ENCODE peak calls at places on chromosomes 13 and 19, in five cellular contexts. F, U, Q, X and B are unnamed samples.

GRCh38 chr13:20231839-20232555 is at the start of gene GJB6:
- DNase-seq in F (no peak), U (peak; percentile 17), Q (peak; percentile 34), X (no peak), B (peak; percentile 10)

GRCh38 chr19:49271080-49271753 is 53.8 kb downstream of the SLC6A16 start:
- DNase-seq in F (no peak), U (no peak), Q (no peak), X (no peak), B (no peak)

GRCh38 chr13:76730220-76730619 is 156.0 kb downstream of the KCTD12 start:
- DNase-seq in F (no peak), U (no peak), Q (no peak), X (no peak), B (no peak)

GRCh38 chr13:111323950-111324651 is 3.7 kb downstream of the TEX29 start:
- DNase-seq in F (no peak), U (no peak), Q (no peak), X (no peak), B (no peak)

GRCh38 chr13:43916828-43917227 is 37.1 kb downstream of the LACC1 start:
- DNase-seq in F (no peak), U (no peak), Q (no peak), X (no peak), B (peak; percentile 9)

GRCh38 chr13:93700115-93700514 is 473.5 kb downstream of the GPC6 start:
- DNase-seq in F (no peak), U (no peak), Q (no peak), X (no peak), B (no peak)

GRCh38 chr19:47511681-47512080 is 3.2 kb downstream of the NAPA start:
- DNase-seq in F (no peak), U (no peak), Q (no peak), X (no peak), B (peak; percentile 83)

GRCh38 chr19:51610576-51610975 is 19.6 kb downstream of the SIGLEC5 start:
- DNase-seq in F (no peak), U (no peak), Q (no peak), X (no peak), B (no peak)

GRCh38 chr13:95035311-95036109 is 265.7 kb downstream of the ABCC4 start:
- DNase-seq in F (no peak), U (no peak), Q (no peak), X (no peak), B (no peak)

GRCh38 chr13:96678801-96679200 is 315.5 kb downstream of the OXGR1 start:
- DNase-seq in F (no peak), U (no peak), Q (no peak), X (no peak), B (no peak)

GRCh38 chr19:4606921-4607678 is 32.2 kb upstream of the TNFAIP8L1 start:
- DNase-seq in F (no peak), U (peak; percentile 75), Q (peak; percentile 65), X (peak; percentile 91), B (no peak)

GRCh38 chr13:30186644-30187431 is 120.5 kb downstream of the KATNAL1 start:
- DNase-seq in F (no peak), U (no peak), Q (no peak), X (no peak), B (no peak)

GRCh38 chr19:47230122-47230920 is 678 bp downstream of the BBC3 start:
- DNase-seq in F (peak; percentile 81), U (no peak), Q (peak; percentile 49), X (peak; percentile 90), B (peak; percentile 72)

GRCh38 chr13:51639171-51639570 is 54.9 kb downstream of the WDFY2 start:
- DNase-seq in F (no peak), U (no peak), Q (no peak), X (no peak), B (no peak)

GRCh38 chr19:44752123-44752815 is 3.8 kb downstream of the BCL3 start:
- DNase-seq in F (no peak), U (no peak), Q (no peak), X (no peak), B (no peak)

GRCh38 chr13:45921337-45921736 is 69.8 kb upstream of the SIAH3 start:
- DNase-seq in F (no peak), U (no peak), Q (no peak), X (no peak), B (no peak)

GRCh38 chr19:9054207-9054606 is 32.7 kb upstream of the OR1M1 start:
- DNase-seq in F (no peak), U (no peak), Q (no peak), X (no peak), B (no peak)

GRCh38 chr13:98175823-98176222 is 1.2 kb downstream of the RNF113B start:
- DNase-seq in F (no peak), U (no peak), Q (no peak), X (no peak), B (no peak)

GRCh38 chr19:47608074-47608907 is 643 bp upstream of the BICRA start:
- DNase-seq in F (peak; percentile 95), U (peak; percentile 95), Q (peak; percentile 96), X (peak; percentile 99), B (peak; percentile 95)

GRCh38 chr13:45108716-45109706 is 11.3 kb upstream of the GTF2F2 start:
- DNase-seq in F (no peak), U (no peak), Q (no peak), X (peak; percentile 51), B (no peak)

GRCh38 chr19:41325947-41326706 is 16.2 kb downstream of the CCDC97 start:
- DNase-seq in F (no peak), U (no peak), Q (peak; percentile 34), X (peak; percentile 83), B (peak; percentile 64)
- H3K4me3 ChIP-seq in F (no peak overlapping the region), U (peak overlapping the region; percentile 3), Q (no peak overlapping the region), X (peak overlapping the region; percentile 18), B (peak overlapping the region; percentile 33)

GRCh38 chr13:113006660-113007059 is 37.6 kb downstream of the MCF2L start:
- DNase-seq in F (no peak), U (no peak), Q (no peak), X (no peak), B (no peak)
- H3K27me3 ChIP-seq in F (no peaks in the 10 kb centered on the region), U (no peaks in the 10 kb centered on the region), Q (no peaks in the 10 kb centered on the region), X (no peaks in the 10 kb centered on the region), B (no peaks in the 10 kb centered on the region)

GRCh38 chr19:38425222-38425809 is 703 bp downstream of the RASGRP4 start:
- DNase-seq in F (no peak), U (no peak), Q (no peak), X (no peak), B (no peak)
- H3K4me3 ChIP-seq in F (no peak overlapping the region), U (no peak overlapping the region), Q (no peak overlapping the region), X (peak overlapping the region; percentile 29), B (no peak overlapping the region)

DNA sequence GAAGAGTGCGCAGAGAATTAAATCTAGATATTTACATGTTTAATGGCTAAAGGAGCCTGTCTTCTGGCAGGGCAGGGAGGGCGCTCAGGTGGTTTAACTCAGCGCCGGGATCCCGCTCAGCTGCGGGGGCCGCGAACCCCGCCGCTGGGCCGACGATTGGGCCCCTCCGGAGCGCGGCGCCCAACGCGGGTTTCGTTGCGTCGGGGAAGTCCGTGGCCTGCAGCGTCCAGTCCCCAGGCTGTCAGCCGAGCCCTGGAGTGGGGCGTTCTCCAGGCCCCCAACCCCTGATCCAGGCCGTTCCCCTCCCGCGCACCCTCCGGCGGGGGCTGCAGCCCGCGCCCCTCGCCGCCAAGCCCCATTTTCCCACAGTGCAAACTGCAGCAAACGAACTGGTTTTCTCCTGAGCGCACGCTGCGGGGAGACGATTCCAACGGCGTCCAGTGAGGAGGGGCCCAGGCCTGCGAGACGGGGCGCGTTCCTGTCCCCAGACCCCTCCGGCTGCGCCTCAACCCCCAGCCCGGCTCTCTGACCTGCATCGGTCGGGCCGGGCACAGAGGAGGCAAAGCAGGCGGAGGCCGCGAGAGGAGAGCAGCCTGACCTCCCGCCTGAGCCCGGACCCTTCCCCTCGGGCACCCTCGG is 4.5 kb upstream of the ONECUT3 start:
- DNase-seq in F (no peak), U (no peak), Q (no peak), X (peak; percentile 25), B (no peak)
- H3K27me3 ChIP-seq in F (peaks cover 62% of the 10 kb centered on the region), U (peaks cover 90% of the 10 kb centered on the region), Q (peaks cover 99% of the 10 kb centered on the region), X (no peaks in the 10 kb centered on the region), B (peaks cover 60% of the 10 kb centered on the region)

GRCh38 chr19:33299061-33299665 is 3.2 kb downstream of the CEBPA start:
- DNase-seq in F (no peak), U (no peak), Q (no peak), X (peak; percentile 34), B (no peak)
- H3K4me3 ChIP-seq in F (no peak overlapping the region), U (no peak overlapping the region), Q (no peak overlapping the region), X (no peak overlapping the region), B (no peak overlapping the region)

DNA sequence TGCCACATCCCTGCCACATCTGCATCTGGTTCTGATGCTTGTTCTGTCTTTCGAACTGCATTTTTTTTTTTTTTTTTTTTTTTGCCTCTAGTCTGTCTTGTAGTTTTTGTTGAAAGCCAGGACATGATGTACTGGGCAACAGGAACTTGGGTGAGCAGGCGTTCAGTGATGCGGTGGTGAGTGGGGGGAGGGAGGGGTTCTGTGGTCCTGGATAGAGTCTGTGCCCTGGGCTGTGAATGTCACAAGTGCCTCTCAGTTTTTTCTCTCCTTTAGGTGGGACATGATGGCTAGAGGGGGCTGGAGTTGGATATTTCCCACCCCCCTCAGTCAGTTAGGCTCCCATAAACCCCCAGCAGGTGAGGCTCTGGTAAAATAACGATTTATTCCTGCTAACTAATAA is 3.5 kb downstream of the CEACAM4 start:
- DNase-seq in F (no peak), U (no peak), Q (no peak), X (no peak), B (no peak)
- H3K27me3 ChIP-seq in F (no peaks in the 10 kb centered on the region), U (peaks cover 73% of the 10 kb centered on the region), Q (no peaks in the 10 kb centered on the region), X (no peaks in the 10 kb centered on the region), B (no peaks in the 10 kb centered on the region)

DNA sequence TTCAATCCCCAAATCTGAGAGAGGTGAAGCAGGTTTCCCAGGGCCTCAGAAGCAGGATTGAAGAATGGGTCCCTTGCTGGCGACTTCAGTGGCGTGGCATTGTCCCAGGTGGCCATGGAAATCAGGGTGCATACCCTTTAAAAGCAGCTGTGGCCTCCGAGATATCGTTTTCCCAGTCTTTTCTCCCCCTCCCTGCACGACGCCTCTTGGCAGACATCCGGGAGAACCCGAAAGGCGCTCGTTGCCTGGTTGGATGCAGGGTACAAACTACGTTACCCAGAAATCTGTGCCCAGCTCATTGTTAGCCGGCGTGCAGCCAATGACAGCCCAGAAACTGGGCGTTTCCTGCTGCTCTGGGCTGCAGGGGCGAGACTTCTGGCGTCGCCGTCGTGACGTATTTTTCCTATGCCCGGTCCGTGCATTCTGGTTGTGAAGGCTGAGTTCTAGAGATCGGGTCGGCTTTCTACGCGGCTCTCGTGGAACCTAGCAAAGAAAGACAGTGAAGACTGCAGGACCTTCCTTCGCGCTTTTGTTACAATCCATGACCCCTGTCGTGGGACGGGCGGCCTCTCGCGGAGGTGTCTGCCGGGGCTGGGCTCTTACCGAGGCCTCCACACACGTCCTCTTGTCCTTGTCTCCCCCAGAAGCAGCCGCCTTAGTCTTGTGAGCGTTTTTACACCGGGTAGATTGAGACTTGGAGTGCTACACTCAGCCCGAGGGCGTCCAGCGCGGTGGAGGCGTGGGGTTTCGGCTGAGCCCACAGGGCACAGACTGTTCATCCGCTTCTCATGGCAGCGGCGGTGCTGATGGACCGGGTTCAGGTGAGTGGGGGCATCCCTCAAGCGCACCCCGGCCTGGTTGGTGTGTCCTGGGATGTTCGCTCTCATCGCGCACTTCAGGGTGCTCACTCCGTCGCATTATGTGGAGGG is at the start of gene ZNF304:
- DNase-seq in F (peak; percentile 81), U (peak; percentile 90), Q (peak; percentile 97), X (peak; percentile 97), B (peak; percentile 98)
- H3K4me3 ChIP-seq in F (peak within 1 kb of the TSS; percentile 87), U (peak within 1 kb of the TSS; percentile 92), Q (peak within 1 kb of the TSS; percentile 81), X (peak within 1 kb of the TSS; percentile 84), B (peak within 1 kb of the TSS; percentile 96)